ENCODE peak calls at places on chromosomes 2 and 18, in six cellular contexts. Z is A549; D is CD8-positive, alpha-beta memory T cell; S is mesenchymal stem cell; N is PC-9; F is kidney. J is an unnamed sample.

GRCh38 chr2:56483081-56483480 is 299.3 kb downstream of the CCDC85A start:
- DNase-seq in N (no peak), Z (no peak), S (no peak), F (no peak), D (no peak), J (no peak)

GRCh38 chr2:237818066-237818473 is 19.5 kb downstream of the RBM44 start:
- DNase-seq in D (no peak), S (peak), Z (no peak), N (peak), F (no peak), J (no peak)

GRCh38 chr2:37871453-37872191 is 53.5 kb upstream of the RMDN2 start:
- DNase-seq in S (peak), D (no peak), Z (no peak), F (no peak), N (peak), J (no peak)

GRCh38 chr2:64287321-64287720 is 143.1 kb upstream of the PELI1 start:
- DNase-seq in Z (no peak), N (no peak), D (no peak), S (peak), F (no peak), J (no peak)

GRCh38 chr2:228768818-228769217 is 502.3 kb downstream of the PID1 start:
- DNase-seq in F (no peak), D (no peak), S (peak), N (no peak), Z (no peak), J (no peak)

GRCh38 chr2:221969087-221969829 is 329.5 kb downstream of the PAX3 start:
- DNase-seq in D (no peak), S (peak), N (peak), F (no peak), Z (peak), J (peak)

GRCh38 chr2:237254369-237254861 is 159.5 kb downstream of the COL6A3 start:
- DNase-seq in F (no peak), S (peak), D (no peak), Z (no peak), N (no peak), J (no peak)

GRCh38 chr2:65416945-65417344 is 15.5 kb downstream of the SPRED2 start:
- DNase-seq in D (peak), S (no peak), Z (no peak), N (peak), F (no peak), J (no peak)

GRCh38 chr18:48356909-48357631 is 52.1 kb downstream of the ZBTB7C start:
- DNase-seq in S (no peak), N (peak), Z (no peak), F (no peak), D (no peak), J (no peak)

GRCh38 chr2:19312949-19313348 is 45.5 kb downstream of the OSR1 start:
- DNase-seq in N (no peak), S (peak), D (no peak), Z (peak), F (no peak), J (no peak)

DNA sequence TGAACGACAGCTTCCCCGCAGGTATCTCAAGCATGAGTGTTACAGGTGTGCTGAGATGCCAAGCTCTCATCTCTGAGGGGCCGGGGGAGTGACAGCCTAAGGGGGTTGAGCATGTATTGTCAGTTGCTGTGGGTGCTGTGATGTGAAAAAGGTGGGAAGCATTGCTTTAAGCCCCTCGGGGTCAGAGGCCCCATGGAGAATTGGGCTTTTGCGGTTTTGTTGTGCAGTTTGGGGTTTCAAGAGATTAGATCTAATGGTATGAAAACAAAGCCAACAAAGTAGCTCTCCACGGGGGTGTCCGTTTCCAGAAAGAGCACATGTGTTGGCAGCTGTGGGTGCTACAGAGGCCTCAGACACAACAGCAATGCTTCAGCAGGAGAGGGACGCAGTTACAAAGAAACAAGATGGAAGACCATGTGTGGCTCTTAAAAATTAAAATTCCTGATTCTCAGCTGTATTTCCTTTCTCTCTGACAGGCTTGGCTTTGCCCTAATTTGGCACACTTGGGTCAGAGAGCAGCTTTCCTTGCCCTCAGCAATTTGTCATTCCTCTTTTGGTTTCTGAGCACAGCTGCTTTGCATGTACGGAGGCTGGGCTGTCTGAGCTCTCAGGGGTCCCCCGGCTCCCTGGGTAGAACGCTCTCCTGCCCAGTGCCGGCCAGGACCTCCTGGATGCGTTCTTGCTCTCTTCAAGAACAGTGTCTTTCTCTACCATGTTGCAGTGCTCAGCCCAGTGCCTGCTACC is 70.0 kb downstream of the TMEM247 start:
- DNase-seq in S (no peak), D (no peak), Z (no peak), F (no peak), N (no peak), J (peak)
- H3K27ac ChIP-seq in S (no peak), D (no peak), Z (no peak), F (no peak), N (no peak), J (peak)

GRCh38 chr18:22174341-22175148 is 5.2 kb downstream of the GATA6 start:
- DNase-seq in N (no peak), Z (no peak), S (no peak), F (no peak), D (no peak), J (no peak)
- H3K27ac ChIP-seq in N (no peak), Z (no peak), S (no peak), F (no peak), D (no peak), J (no peak)

GRCh38 chr18:58860747-58861224 is 3.9 kb upstream of the ZNF532 start:
- DNase-seq in Z (no peak), S (no peak), N (no peak), D (no peak), F (no peak), J (no peak)

GRCh38 chr18:58862851-58863538 is 1.7 kb upstream of the ZNF532 start:
- DNase-seq in Z (peak), D (peak), F (no peak), S (peak), N (no peak), J (peak)

GRCh38 chr18:58862404-58862803 is 2.3 kb upstream of the ZNF532 start:
- DNase-seq in Z (no peak), S (no peak), N (no peak), D (no peak), F (no peak), J (no peak)

GRCh38 chr18:58861353-58861752 is 3.3 kb upstream of the ZNF532 start:
- DNase-seq in N (no peak), Z (no peak), S (no peak), D (no peak), F (no peak), J (no peak)

GRCh38 chr18:58861853-58862252 is 2.8 kb upstream of the ZNF532 start:
- DNase-seq in Z (no peak), F (no peak), N (no peak), D (no peak), S (no peak), J (no peak)
- H3K27ac ChIP-seq in Z (peak), F (no peak), N (no peak), D (no peak), S (no peak), J (peak)

GRCh38 chr18:13176847-13177246 is 41.7 kb upstream of the LDLRAD4 start:
- DNase-seq in D (no peak), Z (no peak), F (peak), S (no peak), N (no peak), J (no peak)
- H3K27ac ChIP-seq in D (no peak), Z (no peak), F (no peak), S (no peak), N (no peak), J (no peak)

GRCh38 chr2:23903034-23903433 is 23.9 kb downstream of the ATAD2B start:
- DNase-seq in S (no peak), F (no peak), N (no peak), D (no peak), Z (no peak), J (no peak)

GRCh38 chr2:23904215-23904614 is 22.7 kb downstream of the ATAD2B start:
- DNase-seq in D (no peak), N (no peak), F (no peak), Z (no peak), S (no peak), J (no peak)

GRCh38 chr2:23901966-23902942 is 24.7 kb downstream of the ATAD2B start:
- DNase-seq in Z (no peak), S (peak), N (peak), F (no peak), D (no peak), J (no peak)

GRCh38 chr2:23905155-23905554 is 21.8 kb downstream of the ATAD2B start:
- DNase-seq in Z (no peak), D (no peak), F (no peak), N (no peak), S (peak), J (no peak)

GRCh38 chr2:23904692-23905091 is 22.2 kb downstream of the ATAD2B start:
- DNase-seq in F (no peak), Z (no peak), S (peak), N (no peak), D (no peak), J (no peak)
- H3K27ac ChIP-seq in F (no peak), Z (no peak), S (no peak), N (peak), D (no peak), J (peak)

DNA sequence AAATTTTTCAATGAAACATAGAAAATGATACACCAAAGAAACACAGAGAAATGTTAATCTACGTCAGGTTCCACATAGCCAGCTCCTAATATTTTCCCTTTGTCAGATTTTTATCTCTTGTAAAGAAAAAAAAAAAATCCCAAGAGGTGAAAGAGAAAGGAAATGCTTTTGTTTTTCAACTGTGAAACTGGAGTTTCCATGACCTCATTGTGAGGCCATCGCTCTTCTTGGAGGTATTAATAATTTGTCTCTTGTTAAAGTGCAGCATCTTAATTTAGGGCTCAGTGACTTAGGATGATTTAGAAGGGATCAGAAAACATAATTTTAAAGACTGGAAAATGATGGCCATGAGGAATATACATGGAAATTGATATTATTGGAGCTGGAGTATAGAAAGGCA is 21.7 kb downstream of the ARHGAP28 start:
- DNase-seq in Z (no peak), N (no peak), F (no peak), D (no peak), S (no peak), J (no peak)
- H3K27ac ChIP-seq in Z (no peak), N (no peak), F (no peak), D (no peak), S (no peak), J (no peak)

DNA sequence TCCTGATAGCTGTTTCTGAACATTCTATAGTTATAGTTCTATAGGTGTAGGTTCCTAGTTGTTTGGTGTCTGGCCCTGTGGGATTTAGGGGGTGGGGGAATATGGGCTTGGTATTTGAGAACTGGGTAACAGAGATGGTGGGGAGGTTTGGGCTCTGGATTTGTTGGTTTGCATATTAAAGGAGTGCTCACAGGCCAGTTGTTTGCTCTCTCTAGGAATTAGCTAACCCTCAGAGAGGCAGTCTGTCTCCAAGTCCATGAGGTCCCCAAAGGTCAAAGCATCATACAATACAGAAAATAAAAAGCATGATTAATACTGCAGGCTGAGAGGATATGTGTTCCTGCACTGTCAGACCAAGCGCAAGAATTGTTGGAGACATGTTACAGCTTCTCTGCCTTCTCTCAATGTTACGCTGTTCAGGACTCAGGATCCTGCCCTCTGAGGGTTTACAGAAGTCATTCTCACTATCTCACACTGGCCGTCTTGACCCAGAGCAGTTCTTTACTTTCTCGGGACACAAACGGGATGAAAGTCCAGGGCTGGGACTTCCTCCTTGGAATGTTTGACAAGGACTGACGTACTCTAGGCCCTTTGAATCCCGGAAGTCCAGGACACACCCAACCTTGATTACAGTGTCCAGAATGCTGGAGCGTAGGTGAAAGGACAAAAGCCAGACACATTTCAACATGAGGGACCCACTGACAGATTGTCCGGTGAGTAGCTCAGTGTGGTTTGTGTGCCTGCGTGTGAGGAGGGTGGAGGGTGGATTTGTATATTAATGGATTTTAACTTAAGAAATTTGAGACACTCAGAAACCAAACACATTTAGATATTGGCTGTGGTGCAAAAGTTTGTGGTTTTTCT is at the start of gene NOSTRIN:
- DNase-seq in N (no peak), F (no peak), D (no peak), Z (peak), S (peak), J (no peak)
- H3K27ac ChIP-seq in N (no peak), F (peak), D (peak), Z (peak), S (no peak), J (no peak)

GRCh38 chr18:45540146-45540545 is 75.1 kb upstream of the SLC14A2 start:
- DNase-seq in F (peak), S (no peak), Z (no peak), N (no peak), D (no peak), J (no peak)
- H3K27ac ChIP-seq in F (no peak), S (peak), Z (no peak), N (no peak), D (no peak), J (no peak)

GRCh38 chr2:173264603-173265366 is 89.9 kb upstream of the CDCA7 start:
- DNase-seq in N (no peak), D (peak), S (no peak), Z (no peak), F (no peak), J (no peak)
- H3K27ac ChIP-seq in N (no peak), D (no peak), S (no peak), Z (no peak), F (no peak), J (no peak)

J was measured in caudate nucleus.